ENCODE peak calls at places on chromosomes 12 and 14, in five cellular contexts. G, C, R, E and X are unnamed samples.

GRCh38 chr12:48286665-48287064 is 64.1 kb downstream of the ZNF641 start:
- DNase-seq in R (peak), C (no peak), E (peak), G (peak), X (no peak)

GRCh38 chr12:109443794-109444193 is 33.3 kb downstream of the KCTD10 start:
- DNase-seq in R (no peak), C (no peak), E (no peak), G (no peak), X (no peak)

GRCh38 chr12:25840678-25841077 is 117.8 kb upstream of the RASSF8 start:
- DNase-seq in E (no peak), R (peak), C (peak), G (peak), X (no peak)

GRCh38 chr12:49059385-49060232 is 985 bp downstream of the KMT2D start:
- DNase-seq in E (peak), C (no peak), R (peak), G (peak), X (no peak)

GRCh38 chr14:65382586-65382985 is 29.9 kb upstream of the FUT8 start:
- DNase-seq in E (no peak), R (no peak), G (no peak), C (no peak), X (no peak)

GRCh38 chr12:102326987-102327386 is 129.4 kb upstream of the PMCH start:
- DNase-seq in C (peak), E (no peak), G (no peak), R (no peak), X (no peak)

GRCh38 chr14:94540031-94540794 is 21.0 kb upstream of the SERPINA4 start:
- DNase-seq in G (peak), R (peak), E (peak), C (peak), X (no peak)

GRCh38 chr14:72970058-72970630 is 43.9 kb downstream of the DCAF4 start:
- DNase-seq in E (no peak), G (no peak), R (no peak), C (no peak), X (no peak)

GRCh38 chr14:86790408-86791364 is 1202.3 kb downstream of the GALC start:
- DNase-seq in E (no peak), C (no peak), G (no peak), R (no peak), X (no peak)

GRCh38 chr12:90102957-90103652 is 394.5 kb upstream of the ATP2B1 start:
- DNase-seq in C (peak), R (peak), G (peak), E (peak), X (no peak)

GRCh38 chr12:131864469-131864868 is 30.0 kb upstream of the ULK1 start:
- DNase-seq in C (no peak), E (no peak), R (no peak), G (no peak), X (no peak)
- H3K27ac ChIP-seq in C (no peak), E (no peak), R (no peak), G (no peak), X (peak)

GRCh38 chr14:103031566-103031911 is 25.8 kb downstream of the CDC42BPB start:
- DNase-seq in E (no peak), C (no peak), G (no peak), R (no peak), X (no peak)

GRCh38 chr14:103031956-103032355 is 25.4 kb downstream of the CDC42BPB start:
- DNase-seq in R (no peak), E (peak), C (no peak), G (no peak), X (no peak)

GRCh38 chr14:103030741-103031565 is 26.4 kb downstream of the CDC42BPB start:
- DNase-seq in E (no peak), G (no peak), R (no peak), C (peak), X (no peak)

GRCh38 chr14:103029936-103030335 is 27.4 kb downstream of the CDC42BPB start:
- DNase-seq in R (no peak), E (no peak), G (no peak), C (no peak), X (no peak)

GRCh38 chr14:103033744-103034143 is 23.6 kb downstream of the CDC42BPB start:
- DNase-seq in C (no peak), E (no peak), R (no peak), G (no peak), X (no peak)
- H3K27ac ChIP-seq in C (no peak), E (no peak), R (no peak), G (no peak), X (no peak)

DNA sequence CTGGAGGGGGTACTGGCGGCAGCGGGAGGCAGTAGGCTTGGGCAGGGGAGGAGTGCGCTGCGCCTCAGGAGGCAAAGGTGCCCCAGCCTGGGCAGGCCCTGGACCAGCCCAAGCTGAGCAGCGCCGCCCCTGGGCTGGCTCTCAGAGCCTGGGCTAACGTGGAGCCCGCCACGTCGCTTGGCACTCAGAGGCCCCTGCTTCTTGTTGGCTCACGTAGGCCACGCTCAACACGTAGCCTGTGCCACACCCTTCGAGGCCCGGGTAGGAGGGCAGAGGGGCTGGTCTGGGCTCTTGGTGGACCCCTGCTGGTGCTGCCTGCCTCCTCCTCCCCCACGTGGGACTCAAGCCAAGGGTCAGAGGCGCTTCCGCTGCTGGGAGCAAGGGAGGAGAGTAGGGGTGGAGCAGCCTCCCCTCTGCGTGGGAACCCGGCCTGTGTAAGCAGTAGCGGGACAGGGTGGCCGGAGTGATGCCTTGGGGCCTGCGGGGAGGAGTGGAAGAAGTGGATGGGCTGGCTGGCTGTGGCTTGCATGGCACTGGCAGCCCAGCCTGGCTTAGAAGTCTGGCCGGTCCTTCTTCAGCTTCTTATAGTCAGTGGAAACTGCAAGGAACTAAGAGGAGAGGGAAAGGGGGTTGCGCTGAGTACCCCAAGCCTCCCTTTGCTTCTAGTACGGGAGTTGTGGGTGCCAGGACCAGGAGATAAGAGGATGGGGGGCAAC is 5.7 kb downstream of the SHMT2 start:
- DNase-seq in E (no peak), C (peak), R (peak), G (peak), X (no peak)
- H3K27ac ChIP-seq in E (no peak), C (no peak), R (no peak), G (peak), X (no peak)

DNA sequence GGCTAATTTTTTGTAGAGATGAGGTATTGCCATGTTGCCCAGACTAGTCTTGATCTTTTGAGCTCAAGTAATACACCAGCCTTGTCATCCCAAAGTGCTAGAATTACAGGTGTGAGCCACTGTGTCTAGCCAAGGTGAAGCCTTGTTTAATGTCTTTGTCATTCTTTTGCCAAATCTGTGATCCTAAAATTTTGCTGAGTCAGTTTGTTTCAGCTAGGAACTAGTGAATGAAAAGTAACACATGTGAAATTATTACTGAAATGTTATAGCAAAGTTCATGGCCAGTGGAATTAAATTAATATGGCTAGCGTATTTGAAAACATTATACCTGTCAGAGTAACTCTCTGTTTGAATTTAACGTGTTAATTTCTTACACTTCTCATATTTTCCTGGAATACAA is 26.5 kb upstream of the EPS8 start:
- DNase-seq in R (no peak), G (no peak), C (no peak), E (no peak), X (no peak)
- H3K27ac ChIP-seq in R (no peak), G (no peak), C (no peak), E (no peak), X (no peak)

DNA sequence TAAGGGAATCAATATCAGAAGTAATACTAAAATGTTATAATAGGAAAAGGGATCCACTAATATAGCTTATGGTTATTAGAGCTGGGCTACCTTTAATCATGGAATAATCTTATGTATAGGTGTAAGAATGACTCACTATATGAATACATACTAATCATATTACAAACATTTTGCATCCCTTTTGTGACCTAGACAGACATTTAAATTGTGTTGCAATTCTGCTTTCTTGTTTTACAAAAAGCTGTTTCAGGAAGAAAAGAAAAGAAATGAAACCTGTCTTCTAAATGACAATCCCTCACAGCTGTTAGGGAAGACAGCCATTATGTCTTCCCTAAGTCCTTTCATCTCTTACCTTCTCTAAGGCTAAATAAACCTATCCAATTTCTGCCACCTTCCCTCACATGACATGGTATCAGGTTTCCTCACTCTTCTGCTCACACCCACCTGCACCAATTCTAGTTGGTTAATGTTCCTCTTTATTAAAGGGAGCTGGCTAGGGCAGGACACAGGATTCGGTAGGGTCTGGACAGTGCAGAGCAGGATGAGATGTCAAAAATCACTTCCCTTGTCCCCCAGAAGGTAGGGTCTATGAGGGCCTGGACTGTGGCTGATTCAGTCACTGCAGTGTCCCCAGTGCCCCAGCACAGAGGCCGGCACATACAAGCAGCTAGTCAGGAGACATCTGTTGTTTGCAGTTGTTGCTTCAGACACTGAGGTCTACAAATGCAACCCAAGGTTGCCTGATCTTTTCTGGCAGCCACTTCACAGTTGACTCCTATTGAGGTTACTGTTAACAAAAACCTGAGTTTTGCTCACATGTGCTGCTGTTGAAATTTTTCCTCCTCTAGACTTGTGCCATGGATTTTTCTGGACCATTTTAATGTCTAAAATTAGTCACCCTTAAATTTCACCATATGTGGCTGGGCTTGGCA is 3.8 kb downstream of the DHRS7 start:
- DNase-seq in G (no peak), E (peak), R (peak), C (peak), X (no peak)
- H3K27ac ChIP-seq in G (no peak), E (peak), R (peak), C (no peak), X (peak)

GRCh38 chr14:97180304-97181200 is 383.4 kb downstream of the VRK1 start:
- DNase-seq in G (peak), R (peak), E (no peak), C (no peak), X (peak)

GRCh38 chr14:97177016-97177415 is 379.8 kb downstream of the VRK1 start:
- DNase-seq in E (peak), C (no peak), R (no peak), G (no peak), X (no peak)

GRCh38 chr14:97178781-97179180 is 381.6 kb downstream of the VRK1 start:
- DNase-seq in C (no peak), R (peak), E (no peak), G (no peak), X (no peak)

GRCh38 chr14:97177635-97178034 is 380.5 kb downstream of the VRK1 start:
- DNase-seq in G (no peak), R (no peak), C (no peak), E (no peak), X (no peak)

GRCh38 chr14:97179573-97179972 is 382.4 kb downstream of the VRK1 start:
- DNase-seq in E (no peak), G (no peak), R (no peak), C (no peak), X (no peak)
- H3K27ac ChIP-seq in E (no peak), G (no peak), R (no peak), C (no peak), X (no peak)